ENCODE peak calls at places on chromosomes 16 and 17, in four cellular contexts. E is T-helper 17 cell, U is cardiac fibroblast, X is ureter. M is an unnamed sample.

GRCh38 chr16:66740010-66740409 is 11.4 kb downstream of the DYNC1LI2 start:
- DNase-seq in U (peak), E (no peak), X (no peak), M (no peak)

GRCh38 chr17:38925263-38925995 is at the start of gene LASP1NB:
- DNase-seq in E (no peak), X (no peak), U (peak), M (peak)

GRCh38 chr17:64056269-64057005 is 36.0 kb upstream of the ICAM2 start:
- DNase-seq in X (no peak), E (no peak), U (no peak), M (no peak)

GRCh38 chr17:19021622-19022083 is 17.1 kb upstream of the FAM83G start:
- DNase-seq in X (no peak), E (no peak), U (no peak), M (peak)

GRCh38 chr17:68096111-68096510 is 60.6 kb downstream of the KPNA2 start:
- DNase-seq in X (no peak), U (no peak), E (no peak), M (no peak)

GRCh38 chr17:26807024-26807423 is 486.9 kb upstream of the WSB1 start:
- DNase-seq in U (no peak), X (no peak), E (no peak), M (no peak)

GRCh38 chr17:78722101-78722761 is 59.8 kb downstream of the CYTH1 start:
- DNase-seq in X (no peak), E (no peak), U (no peak), M (no peak)

GRCh38 chr16:89117239-89117974 is 23.8 kb downstream of the ACSF3 start:
- DNase-seq in U (no peak), E (no peak), X (no peak), M (peak)

GRCh38 chr17:231966-232807 is 50.7 kb upstream of the DOC2B start:
- DNase-seq in X (peak), U (no peak), E (no peak), M (peak)

GRCh38 chr17:50440172-50440837 is 14.3 kb downstream of the ACSF2 start:
- DNase-seq in E (no peak), U (no peak), X (no peak), M (no peak)

GRCh38 chr16:68434654-68435210 is 13.6 kb downstream of the SMPD3 start:
- DNase-seq in X (no peak), U (no peak), E (no peak), M (no peak)

GRCh38 chr17:54903375-54903774 is 2.7 kb downstream of the TOM1L1 start:
- DNase-seq in E (no peak), U (peak), X (no peak), M (peak)

GRCh38 chr16:68445458-68445857 is 2.9 kb downstream of the SMPD3 start:
- DNase-seq in U (peak), E (no peak), X (no peak), M (no peak)

GRCh38 chr17:57534863-57535651 is 210.0 kb downstream of the CCDC182 start:
- DNase-seq in U (peak), E (no peak), X (no peak), M (no peak)

GRCh38 chr17:74770498-74771318 is 5.4 kb downstream of the NAT9 start:
- DNase-seq in X (no peak), U (peak), E (peak), M (peak)

GRCh38 chr17:60091109-60091508 is 12.4 kb upstream of the HEATR6 start:
- DNase-seq in E (no peak), X (no peak), U (no peak), M (no peak)

GRCh38 chr17:70084476-70084875 is 9.5 kb downstream of the KCNJ16 start:
- DNase-seq in U (no peak), X (no peak), E (no peak), M (no peak)

GRCh38 chr17:78637146-78637545 is 60.0 kb upstream of the DNAH17 start:
- DNase-seq in E (no peak), X (no peak), U (no peak), M (no peak)

GRCh38 chr17:72687941-72688340 is 404.5 kb downstream of the SLC39A11 start:
- DNase-seq in E (no peak), U (no peak), X (peak), M (no peak)

GRCh38 chr16:85878407-85878806 is 20.6 kb upstream of the IRF8 start:
- DNase-seq in X (no peak), E (no peak), U (no peak), M (no peak)

GRCh38 chr17:4206945-4207344 is 56.8 kb downstream of the ANKFY1 start:
- DNase-seq in E (no peak), U (peak), X (no peak), M (no peak)

GRCh38 chr16:53743149-53743566 is 39.2 kb downstream of the FTO start:
- DNase-seq in X (no peak), E (no peak), U (peak), M (no peak)